ENCODE peak calls at places on chromosomes 2 and 18, in six cellular contexts. One of them, this sample, is unnamed.

GRCh38 chr18:23837591-23837990 is 148.3 kb downstream of the LAMA3 start:
- DNase-seq in cardiac muscle cell: peak; percentile 93
- DNase-seq in NB4: peak; percentile 24
- DNase-seq in fibroblast of the aortic adventitia: peak; percentile 88
- DNase-seq in right lobe of liver: no peak
- DNase-seq in choroid plexus epithelial cell: peak; percentile 93
- DNase-seq in this sample: no peak

GRCh38 chr18:41353726-41354125 is 601.3 kb upstream of the PIK3C3 start:
- DNase-seq in cardiac muscle cell: no peak
- DNase-seq in NB4: no peak
- DNase-seq in fibroblast of the aortic adventitia: no peak
- DNase-seq in right lobe of liver: no peak
- DNase-seq in choroid plexus epithelial cell: peak; percentile 25
- DNase-seq in this sample: no peak

GRCh38 chr2:70891572-70892356 is 43.9 kb upstream of the ATP6V1B1 start:
- DNase-seq in cardiac muscle cell: no peak
- DNase-seq in NB4: no peak
- DNase-seq in fibroblast of the aortic adventitia: no peak
- DNase-seq in right lobe of liver: no peak
- DNase-seq in choroid plexus epithelial cell: no peak
- DNase-seq in this sample: no peak

GRCh38 chr2:8543065-8543411 is 138.8 kb upstream of the ID2 start:
- DNase-seq in cardiac muscle cell: no peak
- DNase-seq in NB4: no peak
- DNase-seq in fibroblast of the aortic adventitia: no peak
- DNase-seq in right lobe of liver: no peak
- DNase-seq in choroid plexus epithelial cell: no peak
- DNase-seq in this sample: no peak

GRCh38 chr18:159037-159652 is 788 bp downstream of the USP14 start:
- DNase-seq in cardiac muscle cell: peak; percentile 13
- DNase-seq in NB4: peak; percentile 21
- DNase-seq in fibroblast of the aortic adventitia: peak; percentile 23
- DNase-seq in right lobe of liver: no peak
- DNase-seq in choroid plexus epithelial cell: peak; percentile 28
- DNase-seq in this sample: no peak

GRCh38 chr2:28453396-28453795 is 42.5 kb upstream of the PLB1 start:
- DNase-seq in cardiac muscle cell: no peak
- DNase-seq in NB4: no peak
- DNase-seq in fibroblast of the aortic adventitia: no peak
- DNase-seq in right lobe of liver: no peak
- DNase-seq in choroid plexus epithelial cell: no peak
- DNase-seq in this sample: no peak

GRCh38 chr2:169035887-169036286 is 4.8 kb upstream of the ABCB11 start:
- DNase-seq in cardiac muscle cell: no peak
- DNase-seq in NB4: no peak
- DNase-seq in fibroblast of the aortic adventitia: no peak
- DNase-seq in right lobe of liver: no peak
- DNase-seq in choroid plexus epithelial cell: no peak
- DNase-seq in this sample: no peak

GRCh38 chr2:109255594-109255993 is 126.6 kb downstream of the SH3RF3 start:
- DNase-seq in cardiac muscle cell: no peak
- DNase-seq in NB4: no peak
- DNase-seq in fibroblast of the aortic adventitia: no peak
- DNase-seq in right lobe of liver: no peak
- DNase-seq in choroid plexus epithelial cell: no peak
- DNase-seq in this sample: no peak

GRCh38 chr2:195331124-195331523 is 325.9 kb upstream of the SLC39A10 start:
- DNase-seq in cardiac muscle cell: no peak
- DNase-seq in NB4: no peak
- DNase-seq in fibroblast of the aortic adventitia: no peak
- DNase-seq in right lobe of liver: no peak
- DNase-seq in choroid plexus epithelial cell: no peak
- DNase-seq in this sample: no peak

GRCh38 chr2:177264209-177264538 is 353 bp downstream of the NFE2L2 start:
- DNase-seq in cardiac muscle cell: no peak
- DNase-seq in NB4: peak; percentile 73
- DNase-seq in fibroblast of the aortic adventitia: no peak
- DNase-seq in right lobe of liver: peak; percentile 78
- DNase-seq in choroid plexus epithelial cell: peak; percentile 58
- DNase-seq in this sample: no peak

GRCh38 chr2:224646242-224646846 is 61.2 kb upstream of the CUL3 start:
- DNase-seq in cardiac muscle cell: peak; percentile 26
- DNase-seq in NB4: peak; percentile 67
- DNase-seq in fibroblast of the aortic adventitia: peak; percentile 25
- DNase-seq in right lobe of liver: no peak
- DNase-seq in choroid plexus epithelial cell: peak; percentile 39
- DNase-seq in this sample: no peak

GRCh38 chr2:53562407-53562806 is 205.2 kb upstream of the CHAC2 start:
- DNase-seq in cardiac muscle cell: no peak
- DNase-seq in NB4: peak; percentile 13
- DNase-seq in fibroblast of the aortic adventitia: no peak
- DNase-seq in right lobe of liver: no peak
- DNase-seq in choroid plexus epithelial cell: no peak
- DNase-seq in this sample: no peak

GRCh38 chr18:39604836-39605235 is 2039.2 kb upstream of the CELF4 start:
- DNase-seq in cardiac muscle cell: peak; percentile 72
- DNase-seq in NB4: peak; percentile 20
- DNase-seq in fibroblast of the aortic adventitia: peak; percentile 24
- DNase-seq in right lobe of liver: no peak
- DNase-seq in choroid plexus epithelial cell: peak; percentile 86
- DNase-seq in this sample: no peak

GRCh38 chr2:162073776-162074578 is at the start of gene DPP4:
- DNase-seq in cardiac muscle cell: no peak
- DNase-seq in NB4: peak; percentile 16
- DNase-seq in fibroblast of the aortic adventitia: no peak
- DNase-seq in right lobe of liver: peak; percentile 88
- DNase-seq in choroid plexus epithelial cell: no peak
- DNase-seq in this sample: peak; percentile 22

GRCh38 chr2:26674002-26674751 is 18.3 kb upstream of the KCNK3 start:
- DNase-seq in cardiac muscle cell: no peak
- DNase-seq in NB4: no peak
- DNase-seq in fibroblast of the aortic adventitia: no peak
- DNase-seq in right lobe of liver: peak; percentile 22
- DNase-seq in choroid plexus epithelial cell: no peak
- DNase-seq in this sample: no peak

GRCh38 chr2:101624706-101625332 is 72.7 kb upstream of the MAP4K4 start:
- DNase-seq in cardiac muscle cell: no peak
- DNase-seq in NB4: no peak
- DNase-seq in fibroblast of the aortic adventitia: no peak
- DNase-seq in right lobe of liver: no peak
- DNase-seq in choroid plexus epithelial cell: no peak
- DNase-seq in this sample: no peak

GRCh38 chr2:71498261-71498701 is 44.9 kb downstream of the DYSF start:
- DNase-seq in cardiac muscle cell: peak; percentile 81
- DNase-seq in NB4: no peak
- DNase-seq in fibroblast of the aortic adventitia: peak; percentile 78
- DNase-seq in right lobe of liver: no peak
- DNase-seq in choroid plexus epithelial cell: peak; percentile 95
- DNase-seq in this sample: no peak

GRCh38 chr18:79442508-79443221 is 46.9 kb downstream of the NFATC1 start:
- DNase-seq in cardiac muscle cell: peak; percentile 76
- DNase-seq in NB4: peak; percentile 94
- DNase-seq in fibroblast of the aortic adventitia: peak; percentile 63
- DNase-seq in right lobe of liver: no peak
- DNase-seq in choroid plexus epithelial cell: peak; percentile 27
- DNase-seq in this sample: no peak

GRCh38 chr18:38009335-38009734 is 443.7 kb upstream of the CELF4 start:
- DNase-seq in cardiac muscle cell: no peak
- DNase-seq in NB4: no peak
- DNase-seq in fibroblast of the aortic adventitia: no peak
- DNase-seq in right lobe of liver: no peak
- DNase-seq in choroid plexus epithelial cell: no peak
- DNase-seq in this sample: no peak

GRCh38 chr18:45666520-45666919 is 51.2 kb downstream of the SLC14A2 start:
- DNase-seq in cardiac muscle cell: no peak
- DNase-seq in NB4: peak; percentile 59
- DNase-seq in fibroblast of the aortic adventitia: no peak
- DNase-seq in right lobe of liver: no peak
- DNase-seq in choroid plexus epithelial cell: no peak
- DNase-seq in this sample: no peak

DNA sequence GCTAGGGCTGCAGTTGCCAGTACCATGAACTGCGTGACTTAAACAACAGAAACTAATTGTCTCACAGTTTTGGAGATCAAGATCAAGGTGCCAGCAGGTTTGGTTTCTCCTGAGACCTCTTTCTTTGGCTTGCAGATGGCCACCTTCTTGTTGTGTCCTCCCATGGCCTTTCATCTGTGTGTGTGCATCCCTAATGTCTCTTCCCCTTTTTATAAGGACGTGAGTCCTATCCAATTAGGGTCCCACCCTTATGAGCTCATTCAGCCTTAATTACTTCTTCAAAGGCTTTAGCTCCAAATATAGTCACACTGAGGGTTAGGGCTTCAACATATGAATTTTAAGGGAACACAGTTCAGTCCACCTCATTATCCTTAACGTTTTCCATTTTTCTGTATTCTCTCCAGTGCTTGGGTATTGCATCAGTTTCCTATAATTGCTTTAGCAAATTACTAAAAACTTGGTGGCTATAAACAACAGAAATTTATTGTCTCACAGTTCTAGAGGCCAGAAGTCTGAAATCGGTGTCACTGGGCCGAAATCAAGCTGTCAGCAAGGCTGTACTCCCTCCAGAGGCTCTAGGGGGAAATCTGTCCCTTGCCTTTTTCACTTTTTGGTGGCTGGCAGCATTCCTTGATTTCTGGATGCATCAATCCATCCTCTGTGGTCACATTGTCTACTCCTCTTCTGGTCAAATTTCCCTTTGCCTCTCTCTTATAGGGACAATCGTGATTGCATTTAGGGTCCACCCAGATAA is 34.1 kb downstream of the CDC42EP3 start:
- DNase-seq in cardiac muscle cell: no peak
- DNase-seq in NB4: peak; percentile 71
- DNase-seq in fibroblast of the aortic adventitia: no peak
- DNase-seq in right lobe of liver: no peak
- DNase-seq in choroid plexus epithelial cell: no peak
- DNase-seq in this sample: no peak
- TF ChIP-seq CTCF in cardiac muscle cell: peak; percentile 2
- TF ChIP-seq CTCF in NB4: no peak
- TF ChIP-seq CTCF in fibroblast of the aortic adventitia: no peak
- TF ChIP-seq CTCF in right lobe of liver: no peak
- TF ChIP-seq CTCF in choroid plexus epithelial cell: peak; percentile 7
- TF ChIP-seq CTCF in this sample: no peak

GRCh38 chr2:7007488-7007845 is 90.3 kb downstream of the RNF144A start:
- DNase-seq in cardiac muscle cell: no peak
- DNase-seq in NB4: no peak
- DNase-seq in fibroblast of the aortic adventitia: no peak
- DNase-seq in right lobe of liver: no peak
- DNase-seq in choroid plexus epithelial cell: no peak
- DNase-seq in this sample: no peak

GRCh38 chr2:7009207-7009911 is 92.1 kb downstream of the RNF144A start:
- DNase-seq in cardiac muscle cell: peak; percentile 52
- DNase-seq in NB4: no peak
- DNase-seq in fibroblast of the aortic adventitia: peak; percentile 37
- DNase-seq in right lobe of liver: no peak
- DNase-seq in choroid plexus epithelial cell: peak; percentile 83
- DNase-seq in this sample: no peak

GRCh38 chr2:7011376-7012083 is 94.3 kb downstream of the RNF144A start:
- DNase-seq in cardiac muscle cell: peak; percentile 93
- DNase-seq in NB4: no peak
- DNase-seq in fibroblast of the aortic adventitia: peak; percentile 94
- DNase-seq in right lobe of liver: no peak
- DNase-seq in choroid plexus epithelial cell: peak; percentile 96
- DNase-seq in this sample: no peak

GRCh38 chr2:7010376-7010775 is 93.2 kb downstream of the RNF144A start:
- DNase-seq in cardiac muscle cell: peak; percentile 97
- DNase-seq in NB4: no peak
- DNase-seq in fibroblast of the aortic adventitia: peak; percentile 95
- DNase-seq in right lobe of liver: no peak
- DNase-seq in choroid plexus epithelial cell: peak; percentile 97
- DNase-seq in this sample: no peak

GRCh38 chr2:7007846-7008741 is 90.9 kb downstream of the RNF144A start:
- DNase-seq in cardiac muscle cell: peak; percentile 98
- DNase-seq in NB4: peak; percentile 99
- DNase-seq in fibroblast of the aortic adventitia: peak; percentile 65
- DNase-seq in right lobe of liver: peak; percentile 78
- DNase-seq in choroid plexus epithelial cell: peak; percentile 96
- DNase-seq in this sample: peak; percentile 44
- TF ChIP-seq CTCF in cardiac muscle cell: peak; percentile 64
- TF ChIP-seq CTCF in NB4: peak; percentile 63
- TF ChIP-seq CTCF in fibroblast of the aortic adventitia: peak; percentile 49
- TF ChIP-seq CTCF in right lobe of liver: no peak
- TF ChIP-seq CTCF in choroid plexus epithelial cell: peak; percentile 70
- TF ChIP-seq CTCF in this sample: no peak

DNA sequence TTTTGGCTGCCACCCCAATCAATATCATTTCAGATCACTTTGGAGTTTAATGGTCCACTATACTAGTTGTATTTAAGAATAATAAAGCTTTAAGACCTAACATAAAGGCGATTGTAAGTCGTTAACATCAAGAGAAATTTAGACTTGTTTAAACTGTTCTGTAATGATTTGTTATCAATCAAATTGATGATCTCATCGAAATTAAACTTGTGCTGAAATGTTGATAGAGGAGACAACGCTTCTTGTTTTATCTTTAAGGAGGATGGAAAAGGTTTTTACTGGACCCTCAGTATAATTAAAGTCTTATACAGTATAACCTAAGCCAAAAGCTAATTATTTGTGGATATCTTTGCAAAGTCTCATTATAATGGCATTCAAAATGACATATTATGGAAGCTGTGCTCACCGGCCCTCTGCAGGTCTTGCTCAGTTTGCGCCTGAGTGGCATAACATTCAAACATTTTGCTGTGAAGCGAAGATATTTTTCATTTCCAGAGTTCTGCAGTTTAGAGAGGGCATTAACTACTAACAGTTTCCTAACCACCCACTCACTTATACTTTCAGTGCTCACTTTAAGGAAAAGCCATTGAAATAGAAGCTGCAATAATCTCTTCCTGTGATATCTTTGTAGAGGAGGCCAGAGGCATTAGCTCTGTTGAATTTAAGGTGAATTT is 1.4 kb upstream of the SERTAD2 start:
- DNase-seq in cardiac muscle cell: peak; percentile 31
- DNase-seq in NB4: peak; percentile 65
- DNase-seq in fibroblast of the aortic adventitia: peak; percentile 29
- DNase-seq in right lobe of liver: no peak
- DNase-seq in choroid plexus epithelial cell: no peak
- DNase-seq in this sample: no peak
- TF ChIP-seq CTCF in cardiac muscle cell: peak; percentile 35
- TF ChIP-seq CTCF in NB4: peak; percentile 33
- TF ChIP-seq CTCF in fibroblast of the aortic adventitia: peak; percentile 47
- TF ChIP-seq CTCF in right lobe of liver: no peak
- TF ChIP-seq CTCF in choroid plexus epithelial cell: peak; percentile 44
- TF ChIP-seq CTCF in this sample: no peak

DNA sequence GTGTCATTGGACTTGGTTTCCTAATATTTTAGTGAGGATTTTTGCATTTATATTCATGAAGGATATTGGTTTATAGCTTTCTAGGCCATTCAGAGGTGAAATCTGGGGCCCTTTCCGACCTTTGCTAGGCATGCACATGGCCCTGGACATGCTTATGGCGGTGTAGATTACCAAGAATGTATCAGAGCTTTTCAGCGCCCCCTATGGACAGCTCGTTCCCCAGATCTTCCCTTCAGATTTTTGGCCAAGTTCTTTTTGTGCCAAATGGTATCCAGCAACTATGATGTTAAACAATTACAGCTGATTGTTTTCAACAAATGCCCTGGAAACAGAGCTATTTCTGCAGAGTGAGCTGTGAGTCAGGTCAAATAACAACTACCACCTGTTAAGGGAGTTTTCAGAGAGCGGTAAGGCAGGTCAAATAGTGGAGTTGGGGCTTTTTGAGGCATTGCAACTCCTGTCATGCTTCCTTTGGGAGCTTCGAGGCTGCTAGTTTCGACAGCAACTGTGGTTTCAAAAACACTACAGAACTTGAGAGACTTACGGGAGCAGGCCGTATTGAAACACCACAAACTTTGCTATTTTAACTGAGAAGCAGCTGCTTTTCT is 188.3 kb downstream of the ZNF516 start:
- DNase-seq in cardiac muscle cell: no peak
- DNase-seq in NB4: peak; percentile 14
- DNase-seq in fibroblast of the aortic adventitia: no peak
- DNase-seq in right lobe of liver: no peak
- DNase-seq in choroid plexus epithelial cell: no peak
- DNase-seq in this sample: no peak
- TF ChIP-seq CTCF in cardiac muscle cell: no peak
- TF ChIP-seq CTCF in NB4: peak; percentile 37
- TF ChIP-seq CTCF in fibroblast of the aortic adventitia: no peak
- TF ChIP-seq CTCF in right lobe of liver: no peak
- TF ChIP-seq CTCF in choroid plexus epithelial cell: no peak
- TF ChIP-seq CTCF in this sample: peak; percentile 33

This sample was measured in mesothelial cell of epicardium.